ENCODE peak calls at places on chromosomes 6 and 20, in four cellular contexts. Y is activated B cell treated with CpG ODN at 0.5 μM for 24 hours, W is NCI-H2029 treated with DMSO at 0.1 percent for 48 hours, C is mesendoderm. S is an unnamed sample.
A peak's percentile ranks its signal among the peaks of the same experiment; 100 is the strongest.

GRCh38 chr6:137309078-137309762 is 90.0 kb upstream of the IFNGR1 start:
- DNase-seq in Y (no peak), W (peak; percentile 34), C (peak; percentile 63), S (no peak)

GRCh38 chr20:13649548-13649947 is 10.8 kb upstream of the TASP1 start:
- DNase-seq in Y (no peak), W (no peak), C (no peak), S (no peak)

GRCh38 chr6:132198040-132198439 is 203.2 kb downstream of the MOXD1 start:
- DNase-seq in Y (no peak), W (no peak), C (no peak), S (no peak)

GRCh38 chr20:60804918-60805631 is 447.0 kb upstream of the CDH4 start:
- DNase-seq in Y (no peak), W (no peak), C (peak; percentile 42), S (no peak)

GRCh38 chr6:142900467-142900961 is 44.5 kb downstream of the HIVEP2 start:
- DNase-seq in Y (no peak), W (no peak), C (no peak), S (no peak)

GRCh38 chr6:42781811-42782688 is at the start of gene BICRAL:
- DNase-seq in Y (peak; percentile 71), W (peak; percentile 70), C (peak; percentile 85), S (peak; percentile 36)

GRCh38 chr6:155274533-155274932 is 10.7 kb downstream of the CLDN20 start:
- DNase-seq in Y (no peak), W (no peak), C (no peak), S (no peak)

GRCh38 chr6:14001329-14002012 is 76.7 kb downstream of the RNF182 start:
- DNase-seq in Y (no peak), W (no peak), C (no peak), S (no peak)

GRCh38 chr6:15330174-15330934 is 84.5 kb downstream of the JARID2 start:
- DNase-seq in Y (no peak), W (no peak), C (no peak), S (no peak)

GRCh38 chr6:158149641-158150040 is 18.4 kb downstream of the SERAC1 start:
- DNase-seq in Y (no peak), W (no peak), C (no peak), S (no peak)

GRCh38 chr6:143616741-143617140 is 61.0 kb upstream of the PHACTR2 start:
- DNase-seq in Y (no peak), W (no peak), C (peak; percentile 17), S (no peak)

GRCh38 chr6:49202923-49203322 is 260.1 kb downstream of the MMUT start:
- DNase-seq in Y (no peak), W (no peak), C (no peak), S (no peak)

GRCh38 chr6:158793432-158793831 is 25.7 kb downstream of the EZR start:
- DNase-seq in Y (no peak), W (no peak), C (peak; percentile 85), S (no peak)